ENCODE peak calls at places on chromosomes 4 and X, in eight cellular contexts. I is fibroblast of mammary gland, W is heart right ventricle, O is AG09309, G is MM.1S, K is NB4, H is HCT116, Z is mammary epithelial cell. M is an unnamed sample.

GRCh38 chr4:110926841-110927400 is 304.0 kb upstream of the PITX2 start:
- DNase-seq in Z (no peak), I (no peak), K (no peak), O (peak), G (no peak), H (no peak), W (no peak), M (no peak)

GRCh38 chrX:3788494-3789233 is 75.2 kb upstream of the PRKX start:
- DNase-seq in K (no peak), G (no peak), O (no peak), H (no peak), W (no peak), Z (no peak), I (no peak), M (no peak)

GRCh38 chrX:291411-291901 is 10.3 kb downstream of the PLCXD1 start:
- DNase-seq in G (no peak), H (no peak), I (no peak), W (no peak), K (no peak), O (no peak), Z (no peak), M (no peak)

GRCh38 chr4:173243917-173244658 is 75.5 kb downstream of the GALNT7 start:
- DNase-seq in H (no peak), I (no peak), K (no peak), O (no peak), W (no peak), Z (no peak), G (no peak), M (no peak)

GRCh38 chrX:151505796-151506195 is 57.7 kb upstream of the PASD1 start:
- DNase-seq in I (peak), Z (peak), H (peak), O (no peak), K (peak), G (no peak), W (no peak), M (no peak)

GRCh38 chr4:16505726-16506125 is 279.5 kb upstream of the TAPT1 start:
- DNase-seq in G (no peak), Z (no peak), K (peak), W (no peak), O (no peak), H (no peak), I (peak), M (no peak)

GRCh38 chrX:39614680-39614998 is 483.1 kb downstream of the BCOR start:
- DNase-seq in W (no peak), H (no peak), K (no peak), O (no peak), Z (no peak), I (no peak), G (no peak), M (no peak)

GRCh38 chr4:74930166-74930565 is 2.8 kb upstream of the PARM1 start:
- DNase-seq in I (no peak), Z (no peak), K (no peak), O (no peak), W (no peak), G (peak), H (no peak), M (no peak)

GRCh38 chrX:33138677-33139249 is 72.6 kb downstream of the DMD start:
- DNase-seq in Z (no peak), K (no peak), I (peak), O (no peak), G (no peak), W (no peak), H (no peak), M (no peak)

GRCh38 chrX:105821471-105822081 is 763 bp upstream of the NRK start:
- DNase-seq in H (no peak), W (no peak), O (no peak), Z (no peak), K (no peak), G (no peak), I (no peak), M (no peak)

GRCh38 chr4:48222491-48222890 is 47.1 kb downstream of the TEC start:
- DNase-seq in I (no peak), W (no peak), K (no peak), H (no peak), G (no peak), Z (no peak), O (no peak), M (no peak)

GRCh38 chr4:169311643-169312365 is 41.0 kb upstream of the SH3RF1 start:
- DNase-seq in G (peak), O (no peak), H (peak), K (peak), Z (peak), W (no peak), I (peak), M (no peak)

GRCh38 chrX:123648028-123648810 is 84.6 kb downstream of the THOC2 start:
- DNase-seq in K (no peak), W (no peak), G (no peak), H (no peak), I (peak), Z (no peak), O (no peak), M (no peak)

GRCh38 chrX:153701706-153702105 is 14.0 kb downstream of the SLC6A8 start:
- DNase-seq in K (no peak), W (no peak), I (no peak), H (no peak), Z (no peak), G (no peak), O (no peak), M (no peak)

GRCh38 chrX:132704769-132705168 is 215.9 kb upstream of the MBNL3 start:
- DNase-seq in I (no peak), G (no peak), O (no peak), K (no peak), Z (no peak), W (no peak), H (no peak), M (no peak)

GRCh38 chr4:7546809-7547367 is 112.2 kb upstream of the PSAPL1 start:
- DNase-seq in K (no peak), I (peak), G (no peak), W (no peak), O (peak), Z (peak), H (no peak), M (no peak)

GRCh38 chr4:99859618-99860017 is 34.6 kb downstream of the LAMTOR3 start:
- DNase-seq in O (no peak), W (no peak), I (no peak), K (no peak), G (no peak), H (no peak), Z (no peak), M (no peak)

GRCh38 chr4:135098061-135098460 is 896.5 kb upstream of the PABPC4L start:
- DNase-seq in O (no peak), G (no peak), H (no peak), W (no peak), K (no peak), Z (no peak), I (no peak), M (no peak)

GRCh38 chrX:13681595-13681994 is 7.3 kb upstream of the RAB9A start:
- DNase-seq in K (no peak), Z (no peak), G (no peak), W (no peak), I (no peak), O (no peak), H (no peak), M (no peak)

GRCh38 chr4:75673959-75674328 is 733 bp upstream of the G3BP2 start:
- DNase-seq in H (no peak), G (no peak), W (no peak), Z (no peak), K (no peak), O (no peak), I (no peak), M (no peak)

GRCh38 chr4:1318488-1319213 is 28.4 kb upstream of the UVSSA start:
- DNase-seq in G (no peak), H (peak), O (no peak), Z (no peak), I (no peak), K (no peak), W (no peak), M (no peak)

GRCh38 chr4:169668069-169668721 is 47.8 kb downstream of the CLCN3 start:
- DNase-seq in Z (no peak), I (no peak), K (no peak), O (no peak), G (no peak), W (no peak), H (no peak), M (no peak)

GRCh38 chr4:137180349-137180748 is 351.9 kb downstream of the PCDH18 start:
- DNase-seq in O (no peak), G (no peak), H (peak), Z (no peak), K (no peak), W (no peak), I (no peak), M (no peak)

GRCh38 chr4:24382381-24382780 is 202.0 kb downstream of the DHX15 start:
- DNase-seq in Z (peak), H (no peak), O (no peak), K (no peak), G (peak), I (peak), W (no peak), M (no peak)

GRCh38 chr4:185384061-185384460 is 11.7 kb downstream of the LRP2BP start:
- DNase-seq in H (no peak), Z (no peak), K (no peak), I (no peak), G (no peak), O (no peak), W (no peak), M (no peak)

GRCh38 chrX:54495814-54496516 is at the start of gene FGD1:
- DNase-seq in Z (peak), H (no peak), O (no peak), W (peak), K (peak), I (peak), G (peak), M (peak)
- H3K4me3 ChIP-seq in Z (peak), H (peak), O (peak), W (peak), K (no peak), I (peak), G (peak), M (peak)

DNA sequence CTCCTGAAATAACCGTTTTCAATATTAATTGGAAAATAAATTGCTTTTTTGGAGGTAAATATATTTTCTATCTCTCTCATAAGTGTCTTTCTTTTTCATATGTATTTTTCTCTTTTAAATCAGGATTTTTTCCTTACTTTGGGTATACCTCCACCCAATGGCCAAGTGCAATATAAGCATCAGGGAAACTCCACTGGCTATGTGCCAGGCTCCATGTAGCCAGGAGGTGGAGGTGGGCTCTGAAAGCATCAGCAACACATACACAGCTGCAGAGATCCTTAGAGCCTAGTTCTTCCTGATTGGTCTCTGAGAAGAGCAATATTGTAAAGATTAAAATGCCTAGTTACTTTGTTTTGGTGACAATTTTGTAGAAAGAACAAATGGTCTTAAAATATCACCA is 3.4 kb downstream of the GABRA2 start:
- DNase-seq in I (peak), Z (no peak), O (no peak), H (no peak), K (no peak), G (no peak), W (no peak), M (no peak)
- TF ChIP-seq CTCF in I (no peak), Z (peak), O (no peak), H (no peak), K (no peak), G (no peak), W (no peak), M (peak)

DNA sequence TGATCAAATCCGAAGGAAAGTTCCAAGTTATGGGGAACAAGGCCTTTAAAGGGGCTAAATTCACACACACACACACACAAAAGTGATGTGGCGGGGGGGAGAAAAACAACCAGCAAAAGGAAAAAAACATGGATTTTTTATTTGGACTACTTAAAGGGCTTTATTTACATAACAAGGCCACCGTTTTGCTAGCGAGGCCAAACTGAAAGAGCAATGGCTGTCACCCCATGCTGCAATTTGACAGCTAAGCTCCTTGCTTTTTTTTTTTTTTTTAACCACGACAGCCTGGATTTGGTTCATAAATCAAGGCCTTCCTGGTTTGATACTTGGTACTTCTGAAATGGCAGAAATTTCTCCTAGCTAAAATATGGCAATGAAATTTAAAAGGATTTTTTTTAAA is 99.6 kb upstream of the PTCHD1 start:
- DNase-seq in K (no peak), G (no peak), O (no peak), I (no peak), W (no peak), H (no peak), Z (no peak), M (no peak)
- H3K4me3 ChIP-seq in K (no peak), G (no peak), O (no peak), I (no peak), W (no peak), H (no peak), Z (no peak), M (no peak)

GRCh38 chr4:150960079-150960478 is 55.0 kb downstream of the LRBA start:
- DNase-seq in O (peak), K (peak), H (no peak), G (no peak), Z (peak), W (no peak), I (peak), M (no peak)
- TF ChIP-seq CTCF in O (peak), K (peak), H (no peak), G (peak), Z (peak), W (peak), I (peak), M (no peak)

DNA sequence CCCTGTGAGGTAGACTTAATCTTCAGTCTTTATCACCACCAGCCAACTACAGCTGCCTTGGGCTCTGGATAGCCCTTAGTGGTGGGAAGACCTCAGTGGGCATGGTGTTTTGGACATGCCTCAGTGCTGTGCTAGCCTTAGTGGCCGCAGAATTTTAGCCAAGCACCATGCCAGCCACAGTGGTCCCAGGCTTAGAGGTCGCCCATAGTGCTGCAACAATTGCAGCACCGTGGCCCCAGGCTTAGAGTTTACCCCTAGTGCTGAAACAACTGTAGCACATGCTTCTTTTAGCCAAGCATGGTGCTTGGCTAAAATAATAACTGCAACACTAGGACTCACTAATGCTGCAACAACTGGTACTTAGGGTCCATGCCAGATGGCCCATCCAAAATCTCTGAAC is 38.9 kb upstream of the SULT1B1 start:
- DNase-seq in O (no peak), H (no peak), K (no peak), I (no peak), W (no peak), Z (no peak), G (no peak), M (no peak)
- H3K4me3 ChIP-seq in O (no peak), H (no peak), K (no peak), I (no peak), W (no peak), Z (no peak), G (no peak), M (no peak)

DNA sequence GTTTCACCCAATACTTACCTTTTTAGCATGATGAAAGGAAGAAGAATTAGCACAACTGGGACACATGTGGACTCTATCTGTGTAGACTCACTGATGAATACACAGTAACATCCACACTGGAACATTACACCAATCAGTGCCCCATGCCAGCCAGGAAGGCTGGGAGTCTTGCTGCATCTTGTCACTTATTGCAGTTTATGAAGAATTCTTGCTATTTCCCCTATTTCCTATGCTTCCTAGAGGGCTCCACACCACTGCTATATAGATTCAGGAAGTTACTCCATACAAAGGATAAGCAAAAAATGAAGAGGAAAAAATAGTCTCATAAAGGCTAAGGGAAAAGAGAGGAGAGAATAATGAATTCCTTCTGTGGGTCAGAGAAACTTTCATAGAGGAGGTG is 201.0 kb downstream of the CAMK2D start:
- DNase-seq in Z (no peak), K (no peak), H (no peak), I (no peak), G (no peak), W (no peak), O (no peak), M (no peak)
- TF ChIP-seq CTCF in Z (no peak), K (no peak), H (no peak), I (no peak), G (no peak), W (no peak), O (no peak), M (no peak)

DNA sequence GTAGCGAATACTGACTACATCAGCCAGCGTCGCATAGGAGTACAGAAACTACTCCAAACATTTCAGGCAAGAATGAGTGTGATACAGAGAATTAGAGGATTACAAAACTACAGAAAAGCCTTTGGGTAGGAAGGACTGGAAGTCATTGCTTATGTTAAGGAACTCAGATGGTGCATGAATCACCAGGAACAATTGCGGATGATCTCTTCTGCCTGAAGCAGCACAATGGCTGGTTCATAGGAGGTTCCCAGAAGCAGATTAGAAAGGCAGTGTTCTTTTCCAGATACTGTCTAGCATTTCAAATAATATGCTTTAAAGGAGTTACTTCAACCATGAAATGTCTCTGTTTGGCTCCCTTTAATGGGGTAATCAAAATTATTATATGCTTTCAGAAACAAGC is 42.5 kb upstream of the MAP9 start:
- DNase-seq in W (no peak), Z (peak), I (peak), O (no peak), K (no peak), H (no peak), G (no peak), M (no peak)
- H3K4me3 ChIP-seq in W (no peak), Z (no peak), I (no peak), O (no peak), K (no peak), H (no peak), G (no peak), M (no peak)

DNA sequence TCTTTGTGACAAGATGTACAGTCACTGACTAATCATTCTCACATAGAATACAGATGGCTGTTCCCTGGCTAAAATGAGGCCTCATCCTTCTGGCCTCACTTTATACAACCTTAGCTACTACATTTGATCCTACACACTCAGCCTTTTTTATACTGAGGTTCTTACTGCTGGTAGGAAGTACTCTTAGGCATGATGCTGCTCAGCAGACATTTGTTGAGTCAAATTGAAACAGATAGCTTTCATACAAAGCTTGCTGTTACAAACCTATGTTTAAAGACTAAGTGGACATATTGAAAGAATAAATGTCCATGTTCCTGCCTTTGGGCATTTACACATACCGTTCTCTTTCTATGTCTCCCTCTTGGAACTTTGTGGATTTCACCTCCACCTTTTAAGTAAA is 154.9 kb downstream of the NPFFR2 start:
- DNase-seq in K (no peak), G (no peak), W (no peak), Z (no peak), I (no peak), H (no peak), O (no peak), M (no peak)
- TF ChIP-seq CTCF in K (no peak), G (no peak), W (no peak), Z (no peak), I (no peak), H (no peak), O (no peak), M (no peak)

M was measured in dorsolateral prefrontal cortex.